ENCODE peak calls at places on chromosomes 16 and 17, in nine cellular contexts. One of them, this sample, is unnamed.

GRCh38 chr17:79849953-79850352 is 10.7 kb upstream of the CBX4 start:
- DNase-seq in spleen: no peak
- DNase-seq in uterus: no peak
- DNase-seq in neural progenitor cell: peak
- DNase-seq in MM.1S: no peak
- DNase-seq in PC-3: no peak
- DNase-seq in kidney: no peak
- DNase-seq in fibroblast of the aortic adventitia: no peak
- DNase-seq in GM23338: no peak
- DNase-seq in this sample: no peak

GRCh38 chr17:83099570-83100181 is 20.3 kb downstream of the METRNL start:
- DNase-seq in spleen: no peak
- DNase-seq in uterus: no peak
- DNase-seq in neural progenitor cell: peak
- DNase-seq in MM.1S: no peak
- DNase-seq in PC-3: no peak
- DNase-seq in kidney: peak
- DNase-seq in fibroblast of the aortic adventitia: peak
- DNase-seq in GM23338: no peak
- DNase-seq in this sample: no peak

GRCh38 chr17:57531648-57532486 is 213.2 kb downstream of the CCDC182 start:
- DNase-seq in spleen: no peak
- DNase-seq in uterus: no peak
- DNase-seq in neural progenitor cell: no peak
- DNase-seq in MM.1S: no peak
- DNase-seq in PC-3: no peak
- DNase-seq in kidney: no peak
- DNase-seq in fibroblast of the aortic adventitia: no peak
- DNase-seq in GM23338: no peak
- DNase-seq in this sample: no peak

GRCh38 chr17:72030067-72030899 is 90.5 kb upstream of the SOX9 start:
- DNase-seq in spleen: no peak
- DNase-seq in uterus: no peak
- DNase-seq in neural progenitor cell: peak
- DNase-seq in MM.1S: peak
- DNase-seq in PC-3: peak
- DNase-seq in kidney: no peak
- DNase-seq in fibroblast of the aortic adventitia: peak
- DNase-seq in GM23338: peak
- DNase-seq in this sample: peak

GRCh38 chr17:44610331-44610730 is 45.9 kb upstream of the MEIOC start:
- DNase-seq in spleen: no peak
- DNase-seq in uterus: no peak
- DNase-seq in neural progenitor cell: no peak
- DNase-seq in MM.1S: no peak
- DNase-seq in PC-3: no peak
- DNase-seq in kidney: peak
- DNase-seq in fibroblast of the aortic adventitia: no peak
- DNase-seq in GM23338: no peak
- DNase-seq in this sample: no peak

GRCh38 chr16:1620391-1620790 is 8.2 kb downstream of the CRAMP1 start:
- DNase-seq in spleen: no peak
- DNase-seq in uterus: no peak
- DNase-seq in neural progenitor cell: no peak
- DNase-seq in MM.1S: no peak
- DNase-seq in PC-3: no peak
- DNase-seq in kidney: no peak
- DNase-seq in fibroblast of the aortic adventitia: no peak
- DNase-seq in GM23338: no peak
- DNase-seq in this sample: no peak

GRCh38 chr16:28059841-28060240 is 3.7 kb downstream of the GSG1L start:
- DNase-seq in spleen: no peak
- DNase-seq in uterus: no peak
- DNase-seq in neural progenitor cell: no peak
- DNase-seq in MM.1S: no peak
- DNase-seq in PC-3: no peak
- DNase-seq in kidney: no peak
- DNase-seq in fibroblast of the aortic adventitia: no peak
- DNase-seq in GM23338: no peak
- DNase-seq in this sample: no peak

GRCh38 chr16:86897486-86897885 is 319.1 kb downstream of the FOXL1 start:
- DNase-seq in spleen: peak
- DNase-seq in uterus: no peak
- DNase-seq in neural progenitor cell: no peak
- DNase-seq in MM.1S: no peak
- DNase-seq in PC-3: no peak
- DNase-seq in kidney: no peak
- DNase-seq in fibroblast of the aortic adventitia: no peak
- DNase-seq in GM23338: no peak
- DNase-seq in this sample: no peak

GRCh38 chr17:60135951-60136666 is 13.7 kb upstream of the CA4 start:
- DNase-seq in spleen: peak
- DNase-seq in uterus: no peak
- DNase-seq in neural progenitor cell: no peak
- DNase-seq in MM.1S: no peak
- DNase-seq in PC-3: no peak
- DNase-seq in kidney: peak
- DNase-seq in fibroblast of the aortic adventitia: no peak
- DNase-seq in GM23338: peak
- DNase-seq in this sample: no peak

GRCh38 chr17:4136373-4136772 is 6.5 kb downstream of the ZZEF1 start:
- DNase-seq in spleen: no peak
- DNase-seq in uterus: no peak
- DNase-seq in neural progenitor cell: no peak
- DNase-seq in MM.1S: no peak
- DNase-seq in PC-3: no peak
- DNase-seq in kidney: no peak
- DNase-seq in fibroblast of the aortic adventitia: peak
- DNase-seq in GM23338: no peak
- DNase-seq in this sample: no peak

GRCh38 chr16:66503030-66503429 is 46.9 kb downstream of the TK2 start:
- DNase-seq in spleen: no peak
- DNase-seq in uterus: peak
- DNase-seq in neural progenitor cell: no peak
- DNase-seq in MM.1S: no peak
- DNase-seq in PC-3: no peak
- DNase-seq in kidney: peak
- DNase-seq in fibroblast of the aortic adventitia: no peak
- DNase-seq in GM23338: no peak
- DNase-seq in this sample: no peak

GRCh38 chr17:43199633-43200032 is 12.0 kb upstream of the TMEM106A start:
- DNase-seq in spleen: no peak
- DNase-seq in uterus: no peak
- DNase-seq in neural progenitor cell: no peak
- DNase-seq in MM.1S: no peak
- DNase-seq in PC-3: no peak
- DNase-seq in kidney: no peak
- DNase-seq in fibroblast of the aortic adventitia: no peak
- DNase-seq in GM23338: no peak
- DNase-seq in this sample: no peak

GRCh38 chr17:39663688-39664580 is 1.2 kb upstream of the TCAP start:
- DNase-seq in spleen: peak
- DNase-seq in uterus: no peak
- DNase-seq in neural progenitor cell: peak
- DNase-seq in MM.1S: no peak
- DNase-seq in PC-3: no peak
- DNase-seq in kidney: peak
- DNase-seq in fibroblast of the aortic adventitia: no peak
- DNase-seq in GM23338: peak
- DNase-seq in this sample: peak

GRCh38 chr17:49218941-49219913 is 8.7 kb downstream of the ABI3 start:
- DNase-seq in spleen: peak
- DNase-seq in uterus: no peak
- DNase-seq in neural progenitor cell: no peak
- DNase-seq in MM.1S: no peak
- DNase-seq in PC-3: no peak
- DNase-seq in kidney: peak
- DNase-seq in fibroblast of the aortic adventitia: no peak
- DNase-seq in GM23338: peak
- DNase-seq in this sample: no peak

GRCh38 chr17:13725286-13725990 is 123.7 kb upstream of the HS3ST3A1 start:
- DNase-seq in spleen: no peak
- DNase-seq in uterus: no peak
- DNase-seq in neural progenitor cell: no peak
- DNase-seq in MM.1S: no peak
- DNase-seq in PC-3: peak
- DNase-seq in kidney: no peak
- DNase-seq in fibroblast of the aortic adventitia: peak
- DNase-seq in GM23338: no peak
- DNase-seq in this sample: no peak

GRCh38 chr17:14590458-14591250 is 289.8 kb downstream of the HS3ST3B1 start:
- DNase-seq in spleen: no peak
- DNase-seq in uterus: no peak
- DNase-seq in neural progenitor cell: no peak
- DNase-seq in MM.1S: no peak
- DNase-seq in PC-3: no peak
- DNase-seq in kidney: no peak
- DNase-seq in fibroblast of the aortic adventitia: no peak
- DNase-seq in GM23338: no peak
- DNase-seq in this sample: no peak

GRCh38 chr16:85385463-85386331 is 227.4 kb upstream of the GSE1 start:
- DNase-seq in spleen: peak
- DNase-seq in uterus: no peak
- DNase-seq in neural progenitor cell: no peak
- DNase-seq in MM.1S: no peak
- DNase-seq in PC-3: no peak
- DNase-seq in kidney: peak
- DNase-seq in fibroblast of the aortic adventitia: no peak
- DNase-seq in GM23338: no peak
- DNase-seq in this sample: no peak
- TF ChIP-seq CTCF in spleen: no peak
- TF ChIP-seq CTCF in uterus: no peak
- TF ChIP-seq CTCF in neural progenitor cell: no peak
- TF ChIP-seq CTCF in MM.1S: no peak
- TF ChIP-seq CTCF in PC-3: no peak
- TF ChIP-seq CTCF in kidney: no peak
- TF ChIP-seq CTCF in fibroblast of the aortic adventitia: no peak
- TF ChIP-seq CTCF in GM23338: no peak
- TF ChIP-seq CTCF in this sample: no peak

GRCh38 chr16:55057866-55058265 is 127.2 kb downstream of the IRX5 start:
- DNase-seq in spleen: peak
- DNase-seq in uterus: no peak
- DNase-seq in neural progenitor cell: no peak
- DNase-seq in MM.1S: no peak
- DNase-seq in PC-3: no peak
- DNase-seq in kidney: no peak
- DNase-seq in fibroblast of the aortic adventitia: no peak
- DNase-seq in GM23338: no peak
- DNase-seq in this sample: no peak

GRCh38 chr16:55055262-55055661 is 124.6 kb downstream of the IRX5 start:
- DNase-seq in spleen: no peak
- DNase-seq in uterus: no peak
- DNase-seq in neural progenitor cell: no peak
- DNase-seq in MM.1S: no peak
- DNase-seq in PC-3: no peak
- DNase-seq in kidney: no peak
- DNase-seq in fibroblast of the aortic adventitia: no peak
- DNase-seq in GM23338: peak
- DNase-seq in this sample: no peak

GRCh38 chr16:55059146-55059545 is 128.5 kb downstream of the IRX5 start:
- DNase-seq in spleen: peak
- DNase-seq in uterus: no peak
- DNase-seq in neural progenitor cell: no peak
- DNase-seq in MM.1S: no peak
- DNase-seq in PC-3: no peak
- DNase-seq in kidney: no peak
- DNase-seq in fibroblast of the aortic adventitia: no peak
- DNase-seq in GM23338: no peak
- DNase-seq in this sample: no peak

GRCh38 chr16:55058576-55058975 is 127.9 kb downstream of the IRX5 start:
- DNase-seq in spleen: peak
- DNase-seq in uterus: no peak
- DNase-seq in neural progenitor cell: no peak
- DNase-seq in MM.1S: no peak
- DNase-seq in PC-3: no peak
- DNase-seq in kidney: no peak
- DNase-seq in fibroblast of the aortic adventitia: no peak
- DNase-seq in GM23338: no peak
- DNase-seq in this sample: no peak

DNA sequence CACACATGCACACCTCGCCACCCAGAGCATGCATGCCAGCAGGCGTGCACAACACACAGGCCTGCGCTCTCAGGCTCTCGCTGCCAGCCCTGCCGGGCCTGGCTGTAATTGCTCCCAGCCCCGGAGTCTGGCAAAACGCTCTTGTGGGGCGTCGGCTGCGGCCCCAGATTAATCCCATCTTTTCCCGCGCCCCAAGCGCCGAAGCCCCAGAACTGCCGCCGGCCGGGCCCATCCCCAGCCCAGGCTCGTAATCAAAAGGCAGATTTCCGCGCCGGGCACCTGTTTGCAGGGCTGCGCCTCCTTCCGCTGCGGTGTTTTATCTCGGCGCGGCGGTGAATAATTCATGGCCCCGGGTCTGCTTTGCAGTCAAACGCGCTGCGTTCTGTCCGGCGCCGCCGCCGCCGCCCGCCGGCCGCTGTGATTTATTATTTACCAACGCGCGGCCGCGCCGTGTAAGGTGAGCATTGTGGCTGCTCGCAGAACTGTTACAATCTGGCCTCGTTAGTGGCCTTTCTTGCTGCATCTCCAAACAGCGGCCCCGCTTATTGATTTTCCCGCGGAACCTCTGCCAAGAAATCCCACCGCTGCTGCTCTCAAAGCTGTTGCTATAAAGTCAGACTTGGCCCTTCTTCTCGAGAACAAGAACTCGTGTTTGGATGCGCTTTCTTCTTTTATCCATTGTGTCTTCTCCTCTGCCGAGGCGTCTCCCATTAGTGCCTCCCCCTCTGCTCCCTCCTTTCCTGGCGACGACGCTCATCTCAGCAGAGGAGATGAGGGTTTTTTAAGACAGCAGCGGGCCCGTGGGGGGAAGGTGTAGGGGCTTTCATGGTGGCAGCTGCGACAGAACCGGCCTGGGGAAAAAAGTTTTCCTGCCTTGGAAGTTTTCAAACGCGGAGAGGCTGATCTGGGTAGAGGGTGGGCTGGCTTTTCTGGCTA is 126.2 kb downstream of the IRX5 start:
- DNase-seq in spleen: peak
- DNase-seq in uterus: no peak
- DNase-seq in neural progenitor cell: peak
- DNase-seq in MM.1S: no peak
- DNase-seq in PC-3: no peak
- DNase-seq in kidney: no peak
- DNase-seq in fibroblast of the aortic adventitia: no peak
- DNase-seq in GM23338: peak
- DNase-seq in this sample: peak
- H3K4me3 ChIP-seq in spleen: no peak
- H3K4me3 ChIP-seq in uterus: no peak
- H3K4me3 ChIP-seq in neural progenitor cell: peak
- H3K4me3 ChIP-seq in MM.1S: no peak
- H3K4me3 ChIP-seq in PC-3: no peak
- H3K4me3 ChIP-seq in kidney: no peak
- H3K4me3 ChIP-seq in fibroblast of the aortic adventitia: peak
- H3K4me3 ChIP-seq in GM23338: peak
- H3K4me3 ChIP-seq in this sample: no peak

GRCh38 chr17:69067274-69068047 is 6.7 kb upstream of the ABCA9 start:
- DNase-seq in spleen: no peak
- DNase-seq in uterus: no peak
- DNase-seq in neural progenitor cell: no peak
- DNase-seq in MM.1S: no peak
- DNase-seq in PC-3: peak
- DNase-seq in kidney: no peak
- DNase-seq in fibroblast of the aortic adventitia: no peak
- DNase-seq in GM23338: peak
- DNase-seq in this sample: no peak
- TF ChIP-seq CTCF in spleen: no peak
- TF ChIP-seq CTCF in uterus: no peak
- TF ChIP-seq CTCF in neural progenitor cell: peak
- TF ChIP-seq CTCF in MM.1S: peak
- TF ChIP-seq CTCF in PC-3: peak
- TF ChIP-seq CTCF in kidney: peak
- TF ChIP-seq CTCF in fibroblast of the aortic adventitia: no peak
- TF ChIP-seq CTCF in GM23338: peak
- TF ChIP-seq CTCF in this sample: peak

GRCh38 chr16:54123766-54124165 is 162.8 kb downstream of the IRX3 start:
- DNase-seq in spleen: no peak
- DNase-seq in uterus: no peak
- DNase-seq in neural progenitor cell: no peak
- DNase-seq in MM.1S: no peak
- DNase-seq in PC-3: no peak
- DNase-seq in kidney: no peak
- DNase-seq in fibroblast of the aortic adventitia: no peak
- DNase-seq in GM23338: no peak
- DNase-seq in this sample: no peak
- H3K4me3 ChIP-seq in spleen: no peak
- H3K4me3 ChIP-seq in uterus: no peak
- H3K4me3 ChIP-seq in neural progenitor cell: no peak
- H3K4me3 ChIP-seq in MM.1S: no peak
- H3K4me3 ChIP-seq in PC-3: no peak
- H3K4me3 ChIP-seq in kidney: no peak
- H3K4me3 ChIP-seq in fibroblast of the aortic adventitia: no peak
- H3K4me3 ChIP-seq in GM23338: no peak
- H3K4me3 ChIP-seq in this sample: no peak

This sample was measured in epithelial cell of esophagus.